ENCODE peak calls at places on chromosomes 2 and 18, in ten cellular contexts. One of them, this sample, is unnamed.
A peak's percentile ranks its signal among the peaks of the same experiment; 100 is the strongest.

GRCh38 chr2:231710751-231711676 is 2.7 kb downstream of the PTMA start:
- DNase-seq in ACHN: peak; percentile 37
- DNase-seq in right cardiac atrium: peak; percentile 77
- DNase-seq in HFF-Myc: no peak
- DNase-seq in thyroid gland: peak; percentile 40
- DNase-seq in NCI-H345: no peak
- DNase-seq in DMS 273 treated with DMSO at 0.1 percent for 48 hours: no peak
- DNase-seq in T-helper 2 cell: peak; percentile 19
- DNase-seq in activated CD8-positive, alpha-beta memory T cell treated with anti-CD3 and anti-CD28 coated beads, Interleukin-2, amount 50 U/mL, for 48 hours: peak; percentile 66
- DNase-seq in Right ventricle myocardium superior: peak; percentile 61
- DNase-seq in this sample: peak; percentile 11

GRCh38 chr18:5746844-5747243 is 148.5 kb downstream of the TMEM200C start:
- DNase-seq in ACHN: no peak
- DNase-seq in DMS 273 treated with DMSO at 0.1 percent for 48 hours: no peak
- DNase-seq in thyroid gland: no peak
- DNase-seq in right cardiac atrium: no peak
- DNase-seq in NCI-H345: peak; percentile 85
- DNase-seq in HFF-Myc: no peak
- DNase-seq in Right ventricle myocardium superior: no peak
- DNase-seq in activated CD8-positive, alpha-beta memory T cell treated with anti-CD3 and anti-CD28 coated beads, Interleukin-2, amount 50 U/mL, for 48 hours: no peak
- DNase-seq in T-helper 2 cell: peak; percentile 24
- DNase-seq in this sample: no peak

GRCh38 chr2:72892506-72893173 is 5.4 kb downstream of the SPR start:
- DNase-seq in thyroid gland: peak; percentile 73
- DNase-seq in right cardiac atrium: peak; percentile 84
- DNase-seq in DMS 273 treated with DMSO at 0.1 percent for 48 hours: peak; percentile 61
- DNase-seq in activated CD8-positive, alpha-beta memory T cell treated with anti-CD3 and anti-CD28 coated beads, Interleukin-2, amount 50 U/mL, for 48 hours: peak; percentile 79
- DNase-seq in HFF-Myc: no peak
- DNase-seq in Right ventricle myocardium superior: peak; percentile 79
- DNase-seq in NCI-H345: peak; percentile 64
- DNase-seq in T-helper 2 cell: peak; percentile 69
- DNase-seq in ACHN: peak; percentile 89
- DNase-seq in this sample: peak; percentile 73

GRCh38 chr18:23106575-23106974 is 28.7 kb upstream of the CABLES1 start:
- DNase-seq in thyroid gland: no peak
- DNase-seq in activated CD8-positive, alpha-beta memory T cell treated with anti-CD3 and anti-CD28 coated beads, Interleukin-2, amount 50 U/mL, for 48 hours: no peak
- DNase-seq in DMS 273 treated with DMSO at 0.1 percent for 48 hours: no peak
- DNase-seq in Right ventricle myocardium superior: no peak
- DNase-seq in right cardiac atrium: no peak
- DNase-seq in ACHN: peak; percentile 97
- DNase-seq in HFF-Myc: peak; percentile 77
- DNase-seq in NCI-H345: no peak
- DNase-seq in T-helper 2 cell: no peak
- DNase-seq in this sample: peak; percentile 95

GRCh38 chr2:84078466-84078865 is 380.6 kb downstream of the SUCLG1 start:
- DNase-seq in NCI-H345: no peak
- DNase-seq in DMS 273 treated with DMSO at 0.1 percent for 48 hours: no peak
- DNase-seq in right cardiac atrium: no peak
- DNase-seq in ACHN: no peak
- DNase-seq in T-helper 2 cell: peak; percentile 4
- DNase-seq in Right ventricle myocardium superior: no peak
- DNase-seq in activated CD8-positive, alpha-beta memory T cell treated with anti-CD3 and anti-CD28 coated beads, Interleukin-2, amount 50 U/mL, for 48 hours: no peak
- DNase-seq in HFF-Myc: no peak
- DNase-seq in thyroid gland: no peak
- DNase-seq in this sample: no peak

GRCh38 chr2:63538409-63538808 is 49.9 kb downstream of the WDPCP start:
- DNase-seq in DMS 273 treated with DMSO at 0.1 percent for 48 hours: no peak
- DNase-seq in HFF-Myc: no peak
- DNase-seq in T-helper 2 cell: no peak
- DNase-seq in ACHN: no peak
- DNase-seq in thyroid gland: no peak
- DNase-seq in Right ventricle myocardium superior: no peak
- DNase-seq in right cardiac atrium: no peak
- DNase-seq in activated CD8-positive, alpha-beta memory T cell treated with anti-CD3 and anti-CD28 coated beads, Interleukin-2, amount 50 U/mL, for 48 hours: no peak
- DNase-seq in NCI-H345: no peak
- DNase-seq in this sample: no peak

GRCh38 chr2:196696423-196697073 is 57.0 kb downstream of the CCDC150 start:
- DNase-seq in Right ventricle myocardium superior: no peak
- DNase-seq in DMS 273 treated with DMSO at 0.1 percent for 48 hours: no peak
- DNase-seq in ACHN: no peak
- DNase-seq in T-helper 2 cell: no peak
- DNase-seq in right cardiac atrium: no peak
- DNase-seq in activated CD8-positive, alpha-beta memory T cell treated with anti-CD3 and anti-CD28 coated beads, Interleukin-2, amount 50 U/mL, for 48 hours: no peak
- DNase-seq in NCI-H345: no peak
- DNase-seq in HFF-Myc: peak; percentile 24
- DNase-seq in thyroid gland: no peak
- DNase-seq in this sample: peak; percentile 41

GRCh38 chr18:66328280-66328947 is 275.5 kb downstream of the CDH19 start:
- DNase-seq in NCI-H345: no peak
- DNase-seq in HFF-Myc: no peak
- DNase-seq in right cardiac atrium: no peak
- DNase-seq in Right ventricle myocardium superior: no peak
- DNase-seq in ACHN: no peak
- DNase-seq in DMS 273 treated with DMSO at 0.1 percent for 48 hours: no peak
- DNase-seq in activated CD8-positive, alpha-beta memory T cell treated with anti-CD3 and anti-CD28 coated beads, Interleukin-2, amount 50 U/mL, for 48 hours: no peak
- DNase-seq in thyroid gland: no peak
- DNase-seq in T-helper 2 cell: no peak
- DNase-seq in this sample: no peak

GRCh38 chr2:151632993-151633592 is 101.2 kb downstream of the NEB start:
- DNase-seq in HFF-Myc: peak; percentile 4
- DNase-seq in T-helper 2 cell: peak; percentile 22
- DNase-seq in Right ventricle myocardium superior: no peak
- DNase-seq in NCI-H345: no peak
- DNase-seq in activated CD8-positive, alpha-beta memory T cell treated with anti-CD3 and anti-CD28 coated beads, Interleukin-2, amount 50 U/mL, for 48 hours: no peak
- DNase-seq in ACHN: peak; percentile 49
- DNase-seq in right cardiac atrium: no peak
- DNase-seq in DMS 273 treated with DMSO at 0.1 percent for 48 hours: no peak
- DNase-seq in thyroid gland: no peak
- DNase-seq in this sample: peak; percentile 3

GRCh38 chr2:236691799-236692167 is 122.2 kb downstream of the ACKR3 start:
- DNase-seq in T-helper 2 cell: no peak
- DNase-seq in Right ventricle myocardium superior: no peak
- DNase-seq in ACHN: no peak
- DNase-seq in HFF-Myc: no peak
- DNase-seq in thyroid gland: no peak
- DNase-seq in DMS 273 treated with DMSO at 0.1 percent for 48 hours: no peak
- DNase-seq in NCI-H345: no peak
- DNase-seq in right cardiac atrium: no peak
- DNase-seq in activated CD8-positive, alpha-beta memory T cell treated with anti-CD3 and anti-CD28 coated beads, Interleukin-2, amount 50 U/mL, for 48 hours: no peak
- DNase-seq in this sample: no peak

GRCh38 chr2:187586091-187586632 is 31.9 kb upstream of the TFPI start:
- DNase-seq in right cardiac atrium: no peak
- DNase-seq in T-helper 2 cell: peak; percentile 61
- DNase-seq in Right ventricle myocardium superior: no peak
- DNase-seq in NCI-H345: no peak
- DNase-seq in thyroid gland: no peak
- DNase-seq in ACHN: no peak
- DNase-seq in DMS 273 treated with DMSO at 0.1 percent for 48 hours: no peak
- DNase-seq in activated CD8-positive, alpha-beta memory T cell treated with anti-CD3 and anti-CD28 coated beads, Interleukin-2, amount 50 U/mL, for 48 hours: no peak
- DNase-seq in HFF-Myc: no peak
- DNase-seq in this sample: no peak

GRCh38 chr18:9683418-9684396 is 24.4 kb upstream of the RAB31 start:
- DNase-seq in thyroid gland: peak; percentile 54
- DNase-seq in right cardiac atrium: no peak
- DNase-seq in ACHN: peak; percentile 56
- DNase-seq in T-helper 2 cell: no peak
- DNase-seq in activated CD8-positive, alpha-beta memory T cell treated with anti-CD3 and anti-CD28 coated beads, Interleukin-2, amount 50 U/mL, for 48 hours: no peak
- DNase-seq in DMS 273 treated with DMSO at 0.1 percent for 48 hours: peak; percentile 53
- DNase-seq in NCI-H345: no peak
- DNase-seq in HFF-Myc: peak; percentile 59
- DNase-seq in Right ventricle myocardium superior: no peak
- DNase-seq in this sample: no peak

This sample was measured in LoVo.